ENCODE peak calls at places on chromosomes 3 and 15, in ten cellular contexts. One of them, this sample, is unnamed.

GRCh38 chr3:10982782-10983181 is 9.8 kb upstream of the SLC6A1 start:
- DNase-seq in COR-L47: no peak
- DNase-seq in fibroblast of pulmonary artery: no peak
- DNase-seq in astrocyte of the spinal cord: no peak
- DNase-seq in HFFc6: no peak
- DNase-seq in left lung: no peak
- DNase-seq in memory B cell: no peak
- DNase-seq in ACHN: no peak
- DNase-seq in cerebellar cortex: no peak
- DNase-seq in BJ: no peak
- DNase-seq in this sample: no peak

GRCh38 chr15:67091073-67091965 is 25.9 kb downstream of the SMAD3 start:
- DNase-seq in COR-L47: peak
- DNase-seq in fibroblast of pulmonary artery: peak
- DNase-seq in astrocyte of the spinal cord: peak
- DNase-seq in HFFc6: peak
- DNase-seq in left lung: peak
- DNase-seq in memory B cell: peak
- DNase-seq in ACHN: peak
- DNase-seq in cerebellar cortex: no peak
- DNase-seq in BJ: no peak
- DNase-seq in this sample: peak

GRCh38 chr3:136893848-136894443 is 31.9 kb downstream of the NCK1 start:
- DNase-seq in COR-L47: no peak
- DNase-seq in fibroblast of pulmonary artery: peak
- DNase-seq in astrocyte of the spinal cord: peak
- DNase-seq in HFFc6: peak
- DNase-seq in left lung: no peak
- DNase-seq in memory B cell: no peak
- DNase-seq in ACHN: no peak
- DNase-seq in cerebellar cortex: peak
- DNase-seq in BJ: peak
- DNase-seq in this sample: peak

GRCh38 chr3:122021811-122022401 is at the start of gene ILDR1:
- DNase-seq in COR-L47: peak
- DNase-seq in fibroblast of pulmonary artery: no peak
- DNase-seq in astrocyte of the spinal cord: no peak
- DNase-seq in HFFc6: no peak
- DNase-seq in left lung: peak
- DNase-seq in memory B cell: peak
- DNase-seq in ACHN: no peak
- DNase-seq in cerebellar cortex: no peak
- DNase-seq in BJ: no peak
- DNase-seq in this sample: no peak

GRCh38 chr15:44381223-44381622 is 46.2 kb upstream of the CTDSPL2 start:
- DNase-seq in COR-L47: no peak
- DNase-seq in fibroblast of pulmonary artery: peak
- DNase-seq in astrocyte of the spinal cord: no peak
- DNase-seq in HFFc6: no peak
- DNase-seq in left lung: no peak
- DNase-seq in memory B cell: no peak
- DNase-seq in ACHN: no peak
- DNase-seq in cerebellar cortex: no peak
- DNase-seq in BJ: no peak
- DNase-seq in this sample: no peak

GRCh38 chr3:50395070-50395860 is 35.9 kb upstream of the TMEM115 start:
- DNase-seq in COR-L47: no peak
- DNase-seq in fibroblast of pulmonary artery: no peak
- DNase-seq in astrocyte of the spinal cord: no peak
- DNase-seq in HFFc6: no peak
- DNase-seq in left lung: peak
- DNase-seq in memory B cell: no peak
- DNase-seq in ACHN: no peak
- DNase-seq in cerebellar cortex: no peak
- DNase-seq in BJ: no peak
- DNase-seq in this sample: no peak

GRCh38 chr3:153357436-153357835 is 195.4 kb downstream of the RAP2B start:
- DNase-seq in COR-L47: peak
- DNase-seq in fibroblast of pulmonary artery: no peak
- DNase-seq in astrocyte of the spinal cord: peak
- DNase-seq in HFFc6: no peak
- DNase-seq in left lung: no peak
- DNase-seq in memory B cell: no peak
- DNase-seq in ACHN: no peak
- DNase-seq in cerebellar cortex: peak
- DNase-seq in BJ: no peak
- DNase-seq in this sample: no peak

GRCh38 chr15:79932447-79932846 is 35.6 kb upstream of the MTHFS start:
- DNase-seq in COR-L47: no peak
- DNase-seq in fibroblast of pulmonary artery: peak
- DNase-seq in astrocyte of the spinal cord: no peak
- DNase-seq in HFFc6: no peak
- DNase-seq in left lung: no peak
- DNase-seq in memory B cell: no peak
- DNase-seq in ACHN: no peak
- DNase-seq in cerebellar cortex: no peak
- DNase-seq in BJ: no peak
- DNase-seq in this sample: no peak

GRCh38 chr3:29694783-29695182 is 413.9 kb downstream of the RBMS3 start:
- DNase-seq in COR-L47: no peak
- DNase-seq in fibroblast of pulmonary artery: peak
- DNase-seq in astrocyte of the spinal cord: peak
- DNase-seq in HFFc6: peak
- DNase-seq in left lung: no peak
- DNase-seq in memory B cell: no peak
- DNase-seq in ACHN: peak
- DNase-seq in cerebellar cortex: no peak
- DNase-seq in BJ: peak
- DNase-seq in this sample: peak

This sample was measured in RPMI7951.